ENCODE peak calls at places on chromosomes 7 and 10, in six cellular contexts. S is Peyer's patch, N is thoracic aorta, J is Panc1, Y is ovary, Q is IMR-90. R is an unnamed sample. For H3K36me3, the result is how much of the 10 kb centered on the place peaks cover.

GRCh38 chr7:3942778-3943177 is 641.7 kb downstream of the SDK1 start:
- DNase-seq in S (no peak), N (no peak), J (no peak), Y (no peak), Q (no peak), R (no peak)

GRCh38 chr7:21620054-21620453 is 77.2 kb downstream of the DNAH11 start:
- DNase-seq in S (no peak), N (no peak), J (no peak), Y (no peak), Q (peak), R (no peak)

GRCh38 chr7:101232141-101232821 is 5.3 kb downstream of the CLDN15 start:
- DNase-seq in S (peak), N (no peak), J (no peak), Y (no peak), Q (no peak), R (peak)

GRCh38 chr7:106770191-106770590 is 94.9 kb upstream of the PIK3CG start:
- DNase-seq in S (no peak), N (no peak), J (no peak), Y (no peak), Q (peak), R (peak)

GRCh38 chr7:69599879-69600764 is 1.8 kb downstream of the AUTS2 start:
- DNase-seq in S (no peak), N (no peak), J (no peak), Y (peak), Q (no peak), R (no peak)

GRCh38 chr10:129888784-129889616 is 75.1 kb downstream of the EBF3 start:
- DNase-seq in S (peak), N (no peak), J (no peak), Y (no peak), Q (peak), R (no peak)

GRCh38 chr10:74891048-74891447 is 64.6 kb downstream of the KAT6B start:
- DNase-seq in S (no peak), N (no peak), J (no peak), Y (peak), Q (no peak), R (no peak)

GRCh38 chr7:132044247-132044646 is 487.8 kb upstream of the PODXL start:
- DNase-seq in S (no peak), N (no peak), J (no peak), Y (no peak), Q (no peak), R (no peak)

GRCh38 chr7:109529712-109530111 is 960.0 kb downstream of the DNAJB9 start:
- DNase-seq in S (no peak), N (no peak), J (no peak), Y (no peak), Q (no peak), R (no peak)

GRCh38 chr7:31517513-31517912 is 3.6 kb downstream of the ITPRID1 start:
- DNase-seq in S (no peak), N (no peak), J (no peak), Y (no peak), Q (no peak), R (no peak)

GRCh38 chr10:3948843-3949242 is 163.8 kb upstream of the KLF6 start:
- DNase-seq in S (peak), N (no peak), J (no peak), Y (no peak), Q (peak), R (peak)

GRCh38 chr10:75508239-75508813 is 76.9 kb downstream of the LRMDA start:
- DNase-seq in S (no peak), N (no peak), J (no peak), Y (no peak), Q (peak), R (peak)

GRCh38 chr10:51937736-51938135 is 238.3 kb upstream of the CSTF2T start:
- DNase-seq in S (no peak), N (no peak), J (no peak), Y (no peak), Q (peak), R (peak)

GRCh38 chr7:20798694-20799121 is 12.0 kb upstream of the SP8 start:
- DNase-seq in S (no peak), N (no peak), J (no peak), Y (no peak), Q (no peak), R (no peak)

GRCh38 chr7:17965600-17965999 is 25.3 kb upstream of the SNX13 start:
- DNase-seq in S (no peak), N (no peak), J (no peak), Y (no peak), Q (peak), R (peak)

GRCh38 chr7:55549457-55549856 is 22.8 kb downstream of the VOPP1 start:
- DNase-seq in S (no peak), N (no peak), J (no peak), Y (no peak), Q (no peak), R (no peak)

GRCh38 chr10:30491832-30492530 is 58.0 kb downstream of the MAP3K8 start:
- DNase-seq in S (no peak), N (no peak), J (no peak), Y (no peak), Q (no peak), R (no peak)
- TF ChIP-seq CTCF in S (no peak), N (no peak), J (no peak), Y (no peak), Q (no peak), R (no peak)

GRCh38 chr10:48842231-48842630 is 97.4 kb downstream of the LRRC18 start:
- DNase-seq in S (no peak), N (no peak), J (no peak), Y (no peak), Q (no peak), R (no peak)
- H3K36me3 ChIP-seq in S (under half), N (under half), J (under half), Y (under half), Q (under half), R (under half)

GRCh38 chr7:139011373-139011772 is 24.5 kb downstream of the ZC3HAV1L start:
- DNase-seq in S (no peak), N (no peak), J (no peak), Y (no peak), Q (no peak), R (no peak)

GRCh38 chr7:139022286-139022685 is 13.6 kb downstream of the ZC3HAV1L start:
- DNase-seq in S (no peak), N (no peak), J (no peak), Y (no peak), Q (no peak), R (no peak)

GRCh38 chr7:139018910-139019309 is 16.9 kb downstream of the ZC3HAV1L start:
- DNase-seq in S (no peak), N (no peak), J (no peak), Y (no peak), Q (no peak), R (no peak)

DNA sequence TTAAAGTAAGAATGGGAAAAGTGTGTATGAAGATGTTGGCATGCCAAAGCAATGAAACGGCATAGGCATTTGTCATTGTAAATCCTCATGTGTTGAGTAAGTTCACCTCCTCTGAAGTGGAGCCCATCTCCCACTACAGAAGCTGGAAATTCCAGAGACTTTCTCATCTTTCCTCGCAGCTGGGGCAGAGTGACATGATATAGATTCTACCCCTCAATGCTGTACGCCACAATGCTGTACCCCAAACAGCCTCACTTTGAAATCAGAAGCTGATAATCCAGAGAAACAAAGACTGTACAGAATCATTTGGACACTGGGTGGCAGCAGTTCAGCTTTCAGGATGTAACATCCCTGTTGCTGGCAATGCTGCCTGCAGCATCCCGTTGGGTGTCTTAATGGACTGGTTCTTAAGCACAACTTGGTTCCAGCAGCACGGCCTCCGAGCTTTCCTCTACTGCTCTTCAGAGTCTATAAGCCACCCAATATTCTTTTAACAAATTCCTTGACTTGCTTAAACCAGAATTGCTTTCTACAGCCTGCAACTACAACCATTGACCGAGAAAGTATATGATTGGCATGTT is 18.8 kb downstream of the ZC3HAV1L start:
- DNase-seq in S (peak), N (no peak), J (peak), Y (peak), Q (peak), R (peak)
- TF ChIP-seq CTCF in S (peak), N (peak), J (peak), Y (peak), Q (peak), R (peak)

GRCh38 chr10:96718304-96718990 is 1.9 kb downstream of the PIK3AP1 start:
- DNase-seq in S (no peak), N (no peak), J (no peak), Y (no peak), Q (no peak), R (no peak)
- H3K36me3 ChIP-seq in S (under half), N (under half), J (under half), Y (under half), Q (under half), R (under half)

GRCh38 chr10:70773461-70773860 is 11.7 kb downstream of the TBATA start:
- DNase-seq in S (no peak), N (no peak), J (no peak), Y (no peak), Q (no peak), R (no peak)
- TF ChIP-seq CTCF in S (no peak), N (no peak), J (no peak), Y (no peak), Q (no peak), R (no peak)

DNA sequence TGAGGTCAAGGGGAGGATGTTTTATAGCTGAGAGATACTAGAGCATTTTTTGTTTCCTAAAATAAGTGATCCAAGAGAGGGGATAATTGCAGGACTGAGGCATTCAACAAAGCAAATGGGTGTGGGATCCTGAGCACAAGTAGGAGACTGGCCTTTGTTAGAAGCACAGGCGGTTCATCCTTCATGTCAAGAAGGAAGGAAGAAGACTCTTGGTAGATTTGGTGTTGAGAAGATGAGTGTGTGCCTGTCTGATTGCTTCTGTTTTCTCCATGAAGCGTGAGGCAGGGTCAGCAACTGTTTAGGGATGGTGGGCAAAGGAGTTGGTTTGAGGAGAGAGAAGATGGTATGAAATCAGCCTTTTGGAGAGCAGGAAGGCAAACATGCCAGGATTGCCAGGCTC is 27.6 kb downstream of the STRIP2 start:
- DNase-seq in S (no peak), N (no peak), J (no peak), Y (no peak), Q (no peak), R (no peak)
- H3K36me3 ChIP-seq in S (under half), N (under half), J (under half), Y (under half), Q (under half), R (under half)

DNA sequence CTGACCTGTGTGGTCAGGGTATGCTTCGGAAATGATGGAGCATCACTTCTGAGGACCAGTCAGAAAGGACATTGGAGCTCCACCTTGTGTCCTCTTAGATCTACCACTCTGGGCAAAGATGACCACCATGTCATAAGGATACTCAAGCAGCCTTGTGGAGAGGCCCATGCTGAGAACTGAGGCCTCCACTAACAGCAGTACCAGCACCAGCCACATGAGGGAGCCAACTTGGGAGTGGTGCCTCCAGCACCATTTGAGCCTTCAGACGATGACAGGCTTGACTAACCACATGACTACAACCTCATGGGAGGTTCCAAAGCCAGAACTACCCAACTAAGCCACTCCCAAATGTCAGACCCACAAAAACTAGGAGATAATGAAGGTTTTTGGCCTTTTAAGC is 116.0 kb downstream of the NPTX2 start:
- DNase-seq in S (peak), N (no peak), J (peak), Y (no peak), Q (peak), R (peak)
- TF ChIP-seq CTCF in S (no peak), N (no peak), J (no peak), Y (no peak), Q (no peak), R (peak)

DNA sequence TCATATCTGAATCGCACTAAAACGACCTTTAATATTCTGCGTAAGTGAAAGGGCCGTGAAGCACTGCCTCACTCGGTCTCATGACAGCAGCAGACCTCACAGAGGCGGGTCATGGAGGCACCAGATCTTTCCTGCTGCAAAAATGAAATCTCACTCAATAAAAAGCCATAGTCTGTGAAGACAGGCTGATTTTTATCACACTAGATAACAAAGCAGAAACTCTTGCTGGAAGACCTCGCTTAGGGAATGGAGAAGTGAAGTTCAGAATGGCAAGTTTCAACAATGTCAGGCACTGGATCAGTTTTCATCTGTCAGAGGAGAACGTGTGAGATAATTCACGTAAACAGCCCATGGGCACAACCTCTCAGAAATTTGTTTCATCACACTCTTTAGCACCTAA is 8.0 kb downstream of the SEPHS1 start:
- DNase-seq in S (no peak), N (no peak), J (no peak), Y (no peak), Q (no peak), R (peak)
- H3K36me3 ChIP-seq in S (under half), N (under half), J (under half), Y (under half), Q (under half), R (under half)

R was measured in bronchial epithelial cell.